ENCODE peak calls at places on chromosome 7, in four cellular contexts. W is NAMALWA, H is Daoy, J is NCI-H510A. P is an unnamed sample.

GRCh38 chr7:28142650-28143049 is 37.9 kb downstream of the JAZF1 start:
- DNase-seq in W (peak), J (no peak), H (no peak), P (no peak)

GRCh38 chr7:76011437-76011836 is 17.0 kb upstream of the TMEM120A start:
- DNase-seq in W (peak), J (no peak), H (no peak), P (no peak)

GRCh38 chr7:11492307-11492706 is 339.7 kb downstream of the THSD7A start:
- DNase-seq in W (no peak), H (no peak), J (no peak), P (no peak)

GRCh38 chr7:143411976-143412708 is 3.5 kb upstream of the EPHA1 start:
- DNase-seq in W (no peak), H (no peak), J (no peak), P (no peak)

GRCh38 chr7:124152859-124153692 is 120.2 kb upstream of the TMEM229A start:
- DNase-seq in H (peak), W (peak), J (no peak), P (no peak)

GRCh38 chr7:101816499-101817030 is 861 bp upstream of the CUX1 start:
- DNase-seq in W (peak), J (no peak), H (peak), P (peak)

GRCh38 chr7:102874166-102874829 is 38.5 kb upstream of the LRRC17 start:
- DNase-seq in H (peak), W (no peak), J (no peak), P (no peak)

GRCh38 chr7:19117081-19117869 is at the start of gene TWIST1:
- DNase-seq in J (no peak), H (peak), W (no peak), P (no peak)

GRCh38 chr7:5234852-5235831 is 45.1 kb downstream of the WIPI2 start:
- DNase-seq in W (peak), J (no peak), H (peak), P (peak)

GRCh38 chr7:151598045-151598444 is 78.3 kb upstream of the RHEB start:
- DNase-seq in H (peak), W (no peak), J (no peak), P (no peak)

GRCh38 chr7:150668472-150668911 is 17.0 kb upstream of the GIMAP2 start:
- DNase-seq in H (no peak), W (no peak), J (no peak), P (no peak)

GRCh38 chr7:112204776-112205347 is 1.3 kb downstream of the DOCK4 start:
- DNase-seq in J (no peak), W (peak), H (peak), P (peak)

GRCh38 chr7:3106353-3106752 is 62.7 kb upstream of the CARD11 start:
- DNase-seq in H (no peak), W (no peak), J (no peak), P (no peak)

GRCh38 chr7:112546723-112547513 is 66.1 kb downstream of the LSMEM1 start:
- DNase-seq in W (no peak), J (no peak), H (peak), P (no peak)

GRCh38 chr7:122438001-122438400 is 133.5 kb upstream of the FEZF1 start:
- DNase-seq in J (no peak), W (no peak), H (no peak), P (no peak)

GRCh38 chr7:83355143-83355542 is 192.5 kb upstream of the PCLO start:
- DNase-seq in H (peak), W (no peak), J (no peak), P (no peak)

GRCh38 chr7:22864855-22865606 is 42.4 kb upstream of the TOMM7 start:
- DNase-seq in J (no peak), H (no peak), W (peak), P (no peak)

GRCh38 chr7:149450821-149451220 is 10.0 kb downstream of the ZNF777 start:
- DNase-seq in J (no peak), W (no peak), H (no peak), P (no peak)

GRCh38 chr7:84393776-84394175 is 199.2 kb upstream of the SEMA3A start:
- DNase-seq in J (no peak), W (no peak), H (no peak), P (no peak)

GRCh38 chr7:145219461-145219860 is 383.6 kb upstream of the TPK1 start:
- DNase-seq in W (no peak), J (no peak), H (peak), P (no peak)

GRCh38 chr7:55521543-55522267 is 50.6 kb downstream of the VOPP1 start:
- DNase-seq in H (no peak), J (no peak), W (no peak), P (no peak)

GRCh38 chr7:4715385-4715770 is 33.3 kb downstream of the FOXK1 start:
- DNase-seq in J (no peak), W (no peak), H (no peak), P (no peak)

GRCh38 chr7:155943251-155943899 is 131.1 kb upstream of the SHH start:
- DNase-seq in J (no peak), W (no peak), H (no peak), P (no peak)

GRCh38 chr7:26855421-26855820 is 9.0 kb downstream of the SKAP2 start:
- DNase-seq in J (no peak), W (no peak), H (no peak), P (no peak)

GRCh38 chr7:81956520-81956919 is 186.7 kb upstream of the HGF start:
- DNase-seq in W (peak), J (no peak), H (no peak), P (no peak)

GRCh38 chr7:101681170-101682007 is 52.3 kb upstream of the MYL10 start:
- DNase-seq in H (peak), W (no peak), J (no peak), P (no peak)

GRCh38 chr7:134712196-134712595 is 65.5 kb downstream of the BPGM start:
- DNase-seq in H (peak), W (no peak), J (no peak), P (no peak)

GRCh38 chr7:135976312-135977019 is 693 bp downstream of the MTPN start:
- DNase-seq in W (no peak), H (no peak), J (peak), P (peak)

GRCh38 chr7:117631652-117632051 is 151.8 kb downstream of the CFTR start:
- DNase-seq in J (no peak), H (no peak), W (no peak), P (no peak)

GRCh38 chr7:77351539-77352004 is 64.6 kb downstream of the GSAP start:
- DNase-seq in H (peak), J (no peak), W (peak), P (peak)

GRCh38 chr7:894927-895450 is 18.6 kb downstream of the GET4 start:
- DNase-seq in J (no peak), H (no peak), W (no peak), P (no peak)

GRCh38 chr7:112437038-112437437 is 13.2 kb upstream of the IFRD1 start:
- DNase-seq in W (no peak), H (no peak), J (no peak), P (no peak)

GRCh38 chr7:71132521-71133231 is 732 bp downstream of the GALNT17 start:
- DNase-seq in W (no peak), J (no peak), H (no peak), P (no peak)

GRCh38 chr7:37354661-37355131 is 94.0 kb downstream of the ELMO1 start:
- DNase-seq in W (no peak), J (no peak), H (peak), P (no peak)

GRCh38 chr7:1152492-1152891 is 7.5 kb downstream of the ZFAND2A start:
- DNase-seq in J (no peak), W (no peak), H (no peak), P (no peak)